ENCODE peak calls at places on chromosomes 4 and X, in five cellular contexts. X is fibroblast of the aortic adventitia, D is ascending aorta, A is glutamatergic neuron, T is GM20000. M is an unnamed sample.

GRCh38 chr4:5887361-5888221 is 5.3 kb downstream of the CRMP1 start:
- DNase-seq in X (no peak), D (no peak), A (peak; percentile 93), T (peak; percentile 27), M (peak; percentile 75)

GRCh38 chr4:2954358-2955185 is 8.6 kb downstream of the NOP14 start:
- DNase-seq in X (no peak), D (no peak), A (no peak), T (peak; percentile 66), M (peak; percentile 27)

GRCh38 chrX:95427389-95427788 is 1257.3 kb upstream of the DIAPH2 start:
- DNase-seq in X (peak; percentile 41), D (no peak), A (no peak), T (no peak), M (no peak)

GRCh38 chr4:1604181-1604705 is 79.9 kb downstream of the FAM53A start:
- DNase-seq in X (peak; percentile 10), D (no peak), A (peak; percentile 11), T (no peak), M (no peak)

GRCh38 chr4:128241425-128241913 is 46.1 kb downstream of the PGRMC2 start:
- DNase-seq in X (peak; percentile 97), D (no peak), A (no peak), T (no peak), M (peak; percentile 59)

GRCh38 chr4:183142566-183143545 is 43.8 kb downstream of the WWC2 start:
- DNase-seq in X (peak; percentile 72), D (peak; percentile 67), A (peak; percentile 70), T (no peak), M (peak; percentile 95)

GRCh38 chr4:74433043-74433442 is 11.9 kb upstream of the AREG start:
- DNase-seq in X (peak; percentile 26), D (no peak), A (no peak), T (no peak), M (no peak)

GRCh38 chr4:42690537-42690936 is 33.6 kb upstream of the ATP8A1 start:
- DNase-seq in X (no peak), D (no peak), A (no peak), T (no peak), M (no peak)

GRCh38 chrX:57453901-57454300 is 137.9 kb upstream of the ZXDB start:
- DNase-seq in X (peak; percentile 11), D (no peak), A (no peak), T (peak; percentile 18), M (peak; percentile 4)

GRCh38 chrX:39848243-39848642 is 249.5 kb downstream of the BCOR start:
- DNase-seq in X (peak; percentile 87), D (no peak), A (no peak), T (no peak), M (no peak)

GRCh38 chrX:25012793-25013592 is 2.8 kb downstream of the ARX start:
- DNase-seq in X (no peak), D (no peak), A (no peak), T (no peak), M (no peak)

GRCh38 chr4:188550296-188550695 is 411.1 kb downstream of the TRIML1 start:
- DNase-seq in X (no peak), D (no peak), A (no peak), T (no peak), M (no peak)

GRCh38 chr4:184688447-184688846 is 38.9 kb downstream of the PRIMPOL start:
- DNase-seq in X (peak; percentile 80), D (no peak), A (no peak), T (no peak), M (no peak)

GRCh38 chr4:189069782-189070181 is 870.9 kb upstream of the FRG1 start:
- DNase-seq in X (no peak), D (no peak), A (no peak), T (no peak), M (no peak)

GRCh38 chrX:118459494-118459893 is 36.1 kb upstream of the DOCK11 start:
- DNase-seq in X (peak; percentile 74), D (no peak), A (no peak), T (peak; percentile 27), M (peak; percentile 12)

GRCh38 chr4:89307185-89307445 is 485 bp downstream of the GPRIN3 start:
- DNase-seq in X (no peak), D (no peak), A (no peak), T (no peak), M (no peak)

GRCh38 chr4:104907074-104907649 is 239.5 kb upstream of the TET2 start:
- DNase-seq in X (no peak), D (no peak), A (no peak), T (no peak), M (no peak)

GRCh38 chr4:113869743-113870375 is 108.3 kb upstream of the CAMK2D start:
- DNase-seq in X (peak; percentile 54), D (peak; percentile 74), A (no peak), T (peak; percentile 23), M (no peak)

GRCh38 chrX:129115935-129116334 is 407.4 kb downstream of the SMARCA1 start:
- DNase-seq in X (no peak), D (no peak), A (no peak), T (no peak), M (no peak)

GRCh38 chrX:129116651-129117050 is 406.6 kb downstream of the SMARCA1 start:
- DNase-seq in X (no peak), D (no peak), A (no peak), T (no peak), M (no peak)

GRCh38 chrX:129115104-129115503 is 408.2 kb downstream of the SMARCA1 start:
- DNase-seq in X (no peak), D (no peak), A (peak; percentile 38), T (peak; percentile 18), M (peak; percentile 56)
- TF ChIP-seq CTCF in X (no peak), D (no peak), A (peak; percentile 52), T (no peak), M (peak; percentile 60)

GRCh38 chr4:156168288-156168687 is 214.6 kb upstream of the CTSO start:
- DNase-seq in X (no peak), D (no peak), A (no peak), T (no peak), M (no peak)

GRCh38 chr4:156173937-156174336 is 220.3 kb upstream of the CTSO start:
- DNase-seq in X (no peak), D (no peak), A (no peak), T (no peak), M (no peak)

GRCh38 chr4:156173481-156173880 is 219.8 kb upstream of the CTSO start:
- DNase-seq in X (no peak), D (no peak), A (no peak), T (no peak), M (no peak)

GRCh38 chr4:156169011-156169410 is 215.3 kb upstream of the CTSO start:
- DNase-seq in X (peak; percentile 94), D (peak; percentile 65), A (no peak), T (peak; percentile 11), M (no peak)

GRCh38 chr4:156169861-156170260 is 216.2 kb upstream of the CTSO start:
- DNase-seq in X (peak; percentile 6), D (no peak), A (no peak), T (no peak), M (no peak)
- TF ChIP-seq CTCF in X (no peak), D (no peak), A (no peak), T (no peak), M (no peak)

DNA sequence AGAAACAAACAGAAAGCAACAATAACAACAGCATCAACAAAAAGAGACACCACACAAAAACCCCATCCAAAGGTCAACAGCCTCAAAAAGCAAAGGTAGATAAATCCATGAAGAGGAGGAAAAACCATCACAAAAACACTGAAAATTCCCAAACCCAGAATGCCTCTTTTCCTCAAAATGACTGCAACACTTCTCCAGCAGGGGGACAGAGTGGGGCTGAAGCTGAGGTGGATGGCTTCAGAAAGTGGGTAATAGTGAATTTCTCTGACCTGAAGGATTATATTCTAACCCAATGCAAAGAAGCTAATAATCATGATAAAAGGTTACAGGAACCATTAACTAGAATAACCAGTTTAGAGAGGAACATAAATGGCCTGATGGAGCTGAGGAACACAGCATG is 888.2 kb downstream of the RAB28 start:
- DNase-seq in X (no peak), D (no peak), A (no peak), T (no peak), M (no peak)
- TF ChIP-seq CTCF in X (peak; percentile 42), D (no peak), A (peak; percentile 56), T (no peak), M (no peak)

GRCh38 chrX:78092296-78092695 is 11.8 kb upstream of the PGK1 start:
- DNase-seq in X (peak; percentile 73), D (no peak), A (peak; percentile 18), T (no peak), M (peak; percentile 19)
- TF ChIP-seq CTCF in X (peak; percentile 56), D (peak; percentile 11), A (no peak), T (peak; percentile 13), M (peak; percentile 42)

GRCh38 chr4:84451546-84451945 is 47.5 kb downstream of the NKX6-1 start:
- DNase-seq in X (peak; percentile 5), D (no peak), A (no peak), T (no peak), M (no peak)
- TF ChIP-seq CTCF in X (peak; percentile 50), D (peak; percentile 12), A (peak; percentile 68), T (peak; percentile 3), M (peak; percentile 82)

GRCh38 chr4:30268370-30268769 is 451.8 kb upstream of the PCDH7 start:
- DNase-seq in X (no peak), D (no peak), A (no peak), T (no peak), M (no peak)

GRCh38 chr4:30264465-30264864 is 455.7 kb upstream of the PCDH7 start:
- DNase-seq in X (no peak), D (no peak), A (no peak), T (no peak), M (no peak)

DNA sequence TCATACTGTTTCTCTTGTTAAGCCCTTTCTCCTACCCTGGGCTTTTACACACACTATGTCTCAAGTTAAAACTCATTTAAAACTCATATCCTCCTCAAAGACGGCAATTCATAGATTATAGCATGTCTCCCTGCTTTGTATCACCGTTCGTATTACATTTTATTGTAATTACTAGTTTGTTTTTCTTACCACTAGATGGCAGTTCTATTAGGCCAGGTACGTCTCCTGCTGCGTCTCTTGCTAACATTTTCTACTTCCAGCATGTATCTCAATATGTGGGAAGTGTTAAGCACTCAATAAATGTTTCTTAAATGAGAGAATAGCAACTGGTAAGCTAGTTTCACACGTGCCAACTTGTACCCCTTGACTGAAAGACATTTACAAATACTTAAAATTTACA is 450.3 kb upstream of the PCDH7 start:
- DNase-seq in X (no peak), D (no peak), A (no peak), T (no peak), M (no peak)
- TF ChIP-seq CTCF in X (peak; percentile 6), D (no peak), A (no peak), T (no peak), M (peak; percentile 41)

DNA sequence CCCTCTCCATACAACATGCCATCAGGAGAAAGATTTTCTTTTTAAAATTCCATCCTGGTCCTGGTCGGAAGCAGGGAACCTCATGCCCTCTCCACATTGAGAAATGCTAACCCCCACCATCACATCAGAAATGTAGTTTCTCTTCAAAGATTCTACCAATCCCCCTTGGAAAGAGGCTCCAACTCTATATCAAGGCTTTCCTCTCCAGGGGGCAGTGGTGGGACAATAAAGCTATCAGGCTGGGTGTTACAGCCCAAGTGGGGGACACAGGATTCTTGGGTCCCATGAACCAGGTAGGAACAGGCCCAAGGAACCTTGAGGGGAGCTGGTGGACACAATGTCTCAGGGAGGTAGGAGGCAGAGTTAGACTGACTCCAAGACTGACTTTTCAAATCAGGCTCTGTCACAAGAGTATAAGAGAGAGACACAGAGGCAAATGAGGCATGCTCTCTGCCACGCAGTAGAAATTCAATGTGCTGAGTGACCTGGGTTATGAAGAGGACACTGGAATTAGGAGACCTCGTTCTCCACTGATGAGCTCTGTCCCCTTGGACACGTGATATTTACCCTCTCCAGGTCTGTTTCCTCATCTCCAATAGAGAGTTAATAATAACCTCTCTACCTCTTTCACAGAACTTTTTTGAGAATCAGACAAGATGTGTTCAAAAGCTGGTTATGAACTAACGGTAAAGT is 4.5 kb downstream of the GJB1 start:
- DNase-seq in X (no peak), D (no peak), A (no peak), T (no peak), M (no peak)
- TF ChIP-seq CTCF in X (peak; percentile 10), D (no peak), A (no peak), T (no peak), M (no peak)

M was measured in BE2C.